ENCODE peak calls at places on chromosomes 2 and 18, in eight cellular contexts. B is Calu3, Z is foreskin fibroblast, S is fibroblast of mammary gland, D is BJ, Q is cardiac muscle cell, N is lower lobe of right lung, E is foreskin keratinocyte. G is an unnamed sample.

GRCh38 chr2:121877366-121877765 is 121.9 kb downstream of the TSN start:
- DNase-seq in B (no peak), Z (no peak), S (no peak), D (no peak), Q (no peak), N (no peak), E (no peak), G (no peak)

GRCh38 chr2:73890301-73891092 is 2.3 kb upstream of the ACTG2 start:
- DNase-seq in B (no peak), Z (peak), S (peak), D (no peak), Q (no peak), N (no peak), E (peak), G (no peak)

GRCh38 chr18:48843162-48843561 is 107.6 kb downstream of the SMAD7 start:
- DNase-seq in B (no peak), Z (no peak), S (no peak), D (no peak), Q (no peak), N (peak), E (no peak), G (no peak)

GRCh38 chr2:132790232-132790755 is 120.3 kb upstream of the LYPD1 start:
- DNase-seq in B (no peak), Z (no peak), S (no peak), D (no peak), Q (no peak), N (no peak), E (no peak), G (no peak)

GRCh38 chr2:85753525-85754312 is at the start of gene ATOH8:
- DNase-seq in B (peak), Z (peak), S (peak), D (no peak), Q (peak), N (peak), E (peak), G (peak)

GRCh38 chr2:30026091-30027055 is 105.0 kb upstream of the ALK start:
- DNase-seq in B (peak), Z (peak), S (peak), D (peak), Q (peak), N (no peak), E (peak), G (peak)

GRCh38 chr2:236726701-236727450 is 157.3 kb downstream of the ACKR3 start:
- DNase-seq in B (no peak), Z (no peak), S (no peak), D (no peak), Q (no peak), N (no peak), E (no peak), G (no peak)

GRCh38 chr18:44497757-44498490 is 182.8 kb upstream of the SETBP1 start:
- DNase-seq in B (no peak), Z (no peak), S (no peak), D (no peak), Q (no peak), N (no peak), E (no peak), G (no peak)

GRCh38 chr2:98479959-98480524 is 35.4 kb downstream of the INPP4A start:
- DNase-seq in B (peak), Z (peak), S (peak), D (no peak), Q (peak), N (peak), E (peak), G (peak)

GRCh38 chr18:8656226-8656625 is 47.0 kb downstream of the RAB12 start:
- DNase-seq in B (no peak), Z (no peak), S (no peak), D (no peak), Q (peak), N (no peak), E (no peak), G (no peak)

GRCh38 chr18:37422116-37422515 is 143.5 kb downstream of the CELF4 start:
- DNase-seq in B (no peak), Z (no peak), S (no peak), D (no peak), Q (no peak), N (no peak), E (no peak), G (no peak)
- TF ChIP-seq CTCF in B (no peak), Z (no peak), S (no peak), D (no peak), Q (no peak), N (no peak), E (no peak), G (no peak)

GRCh38 chr2:210363876-210364275 is 48.9 kb upstream of the MYL1 start:
- DNase-seq in B (peak), Z (no peak), S (no peak), D (no peak), Q (no peak), N (no peak), E (peak), G (no peak)

GRCh38 chr2:210366675-210367080 is 51.7 kb upstream of the MYL1 start:
- DNase-seq in B (no peak), Z (no peak), S (peak), D (no peak), Q (no peak), N (no peak), E (peak), G (no peak)

GRCh38 chr2:210360412-210360811 is 45.4 kb upstream of the MYL1 start:
- DNase-seq in B (no peak), Z (no peak), S (no peak), D (no peak), Q (no peak), N (no peak), E (no peak), G (no peak)

DNA sequence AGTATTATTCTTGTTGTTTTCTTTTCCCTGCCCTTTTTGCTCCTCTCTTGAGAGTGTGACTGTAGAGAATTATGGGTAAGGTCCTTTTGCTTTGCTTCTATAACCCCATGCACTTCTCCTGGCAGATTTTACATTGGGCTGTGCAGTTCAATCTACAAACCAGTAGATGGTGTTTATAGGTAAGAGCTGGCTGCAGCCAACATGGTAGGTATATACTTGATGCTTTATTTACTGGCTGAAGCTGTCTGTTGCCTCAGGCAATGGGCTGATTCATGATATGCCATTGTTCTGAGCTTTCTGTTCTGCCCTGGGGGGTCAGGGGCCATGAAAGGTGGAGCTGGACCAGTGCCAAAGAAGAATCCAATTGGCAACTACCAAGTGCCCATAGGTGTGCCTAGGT is 48.3 kb upstream of the MYL1 start:
- DNase-seq in B (no peak), Z (no peak), S (no peak), D (no peak), Q (no peak), N (no peak), E (peak), G (peak)
- TF ChIP-seq CTCF in B (peak), Z (no peak), S (no peak), D (no peak), Q (no peak), N (no peak), E (peak), G (peak)

GRCh38 chr2:158045362-158045761 is 56.3 kb upstream of the UPP2 start:
- DNase-seq in B (peak), Z (no peak), S (no peak), D (no peak), Q (no peak), N (no peak), E (no peak), G (no peak)
- TF ChIP-seq CTCF in B (peak), Z (no peak), S (no peak), D (peak), Q (no peak), N (no peak), E (peak), G (no peak)

GRCh38 chr2:172775319-172775718 is 39.7 kb downstream of the RAPGEF4 start:
- DNase-seq in B (no peak), Z (no peak), S (no peak), D (no peak), Q (no peak), N (no peak), E (no peak), G (no peak)
- TF ChIP-seq CTCF in B (no peak), Z (no peak), S (no peak), D (no peak), Q (no peak), N (no peak), E (no peak), G (no peak)

DNA sequence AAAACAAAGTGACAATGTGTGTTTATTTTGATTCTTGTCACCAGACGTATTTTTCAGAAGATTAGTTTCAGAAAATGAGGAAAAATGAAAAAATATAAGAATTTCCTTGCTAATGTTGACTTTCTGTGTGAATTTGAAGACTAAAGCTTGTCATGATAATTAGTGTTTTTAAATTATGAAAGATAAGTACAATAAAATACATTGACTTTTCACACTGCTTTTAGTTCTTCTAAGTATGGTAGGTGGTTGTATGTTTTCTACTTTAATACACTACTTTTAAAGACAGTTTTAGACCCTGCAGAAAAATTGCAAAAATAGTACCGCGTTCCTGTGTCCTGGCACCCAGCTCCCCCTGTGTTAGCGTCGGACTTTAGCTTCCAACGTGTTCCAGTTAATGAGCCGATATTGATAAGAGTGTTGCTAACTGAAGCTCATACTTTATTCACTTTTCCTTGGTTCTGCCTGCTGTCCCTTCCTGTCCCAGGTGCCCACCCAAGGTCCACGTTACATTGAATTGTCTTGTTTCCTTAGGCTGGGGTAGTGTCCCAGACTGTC is 695 bp downstream of the RBFA start:
- DNase-seq in B (no peak), Z (peak), S (peak), D (no peak), Q (peak), N (no peak), E (no peak), G (no peak)
- TF ChIP-seq CTCF in B (no peak), Z (no peak), S (no peak), D (no peak), Q (no peak), N (no peak), E (no peak), G (no peak)

DNA sequence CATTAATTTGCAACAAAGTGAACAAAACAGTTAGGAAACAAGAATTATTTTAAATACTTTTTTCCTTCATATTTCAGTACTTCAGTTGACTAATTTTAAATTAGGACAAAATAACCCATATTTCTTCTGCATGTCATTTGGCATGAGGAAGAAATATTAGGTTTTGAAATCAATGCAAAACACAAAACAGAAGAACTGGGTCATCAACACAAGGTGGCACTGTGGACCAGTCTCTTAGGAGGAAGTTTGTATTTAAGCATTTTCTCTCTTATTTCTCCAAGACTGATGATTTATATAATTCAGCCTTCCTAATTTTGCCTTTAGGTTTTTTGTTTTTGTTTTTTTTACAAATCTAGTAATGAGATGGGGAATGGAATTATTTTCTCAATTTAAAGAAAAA is 352.8 kb upstream of the KCNH7 start:
- DNase-seq in B (peak), Z (peak), S (peak), D (no peak), Q (peak), N (no peak), E (peak), G (peak)
- TF ChIP-seq CTCF in B (peak), Z (peak), S (peak), D (peak), Q (peak), N (peak), E (peak), G (peak)

GRCh38 chr2:231565915-231566594 is 26.6 kb upstream of the TEX44 start:
- DNase-seq in B (no peak), Z (no peak), S (no peak), D (no peak), Q (no peak), N (no peak), E (no peak), G (no peak)

GRCh38 chr2:231568098-231568784 is 24.4 kb upstream of the TEX44 start:
- DNase-seq in B (no peak), Z (no peak), S (no peak), D (no peak), Q (no peak), N (peak), E (no peak), G (no peak)

GRCh38 chr2:231568785-231569435 is 23.8 kb upstream of the TEX44 start:
- DNase-seq in B (no peak), Z (no peak), S (no peak), D (no peak), Q (no peak), N (no peak), E (no peak), G (no peak)

GRCh38 chr2:231567159-231567558 is 25.5 kb upstream of the TEX44 start:
- DNase-seq in B (no peak), Z (no peak), S (no peak), D (no peak), Q (no peak), N (no peak), E (no peak), G (no peak)

GRCh38 chr2:231563378-231563961 is 29.2 kb upstream of the TEX44 start:
- DNase-seq in B (peak), Z (peak), S (peak), D (no peak), Q (peak), N (no peak), E (peak), G (peak)
- TF ChIP-seq CTCF in B (peak), Z (peak), S (peak), D (peak), Q (peak), N (peak), E (peak), G (peak)

GRCh38 chr2:27647737-27648136 is 15.7 kb downstream of the SUPT7L start:
- DNase-seq in B (no peak), Z (no peak), S (no peak), D (no peak), Q (no peak), N (no peak), E (no peak), G (no peak)

GRCh38 chr2:27651056-27651455 is 12.4 kb downstream of the SUPT7L start:
- DNase-seq in B (no peak), Z (no peak), S (peak), D (no peak), Q (no peak), N (no peak), E (no peak), G (no peak)

GRCh38 chr2:27645197-27645596 is 16.3 kb downstream of the GPN1 start:
- DNase-seq in B (no peak), Z (no peak), S (no peak), D (no peak), Q (no peak), N (no peak), E (no peak), G (no peak)

GRCh38 chr2:27652341-27652740 is 11.1 kb downstream of the SUPT7L start:
- DNase-seq in B (no peak), Z (no peak), S (no peak), D (no peak), Q (no peak), N (no peak), E (no peak), G (peak)

DNA sequence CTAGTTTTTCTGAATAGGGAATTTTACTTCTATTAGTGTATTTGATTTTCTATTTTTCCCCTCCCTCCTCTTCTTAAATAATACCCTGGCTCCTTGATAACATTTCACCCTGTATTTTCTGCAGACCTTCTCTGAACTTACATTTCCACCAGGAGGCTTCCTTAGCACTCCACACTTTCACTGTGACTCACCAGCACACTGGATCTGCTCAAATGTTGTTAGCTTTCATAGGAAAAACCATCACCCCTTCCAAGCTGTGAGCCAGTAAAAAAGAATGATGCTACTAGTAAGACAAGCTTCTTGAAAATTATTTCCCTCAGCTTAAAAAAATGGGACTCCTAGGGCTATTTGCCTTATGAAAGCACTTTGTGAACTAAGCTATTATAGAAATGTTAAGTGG is 16.1 kb downstream of the SUPT7L start:
- DNase-seq in B (no peak), Z (peak), S (peak), D (no peak), Q (no peak), N (no peak), E (no peak), G (no peak)
- TF ChIP-seq CTCF in B (no peak), Z (peak), S (no peak), D (no peak), Q (no peak), N (no peak), E (peak), G (no peak)

G was measured in epithelial cell of esophagus.